ENCODE peak calls at places on chromosomes 3 and 15, in ten cellular contexts. One of them, this sample, is unnamed.

GRCh38 chr3:51538459-51539290 is at the start of gene RAD54L2:
- DNase-seq in endodermal cell: peak; percentile 90
- DNase-seq in BJ: no peak
- DNase-seq in adrenal gland: peak; percentile 79
- DNase-seq in fibroblast of the aortic adventitia: peak; percentile 83
- DNase-seq in GM23338: peak; percentile 89
- DNase-seq in epithelial cell of proximal tubule: no peak
- DNase-seq in transverse colon: peak; percentile 86
- DNase-seq in cardiac muscle cell: peak; percentile 92
- DNase-seq in HFF-Myc: peak; percentile 35
- DNase-seq in this sample: no peak

GRCh38 chr3:14467723-14468620 is 65.6 kb downstream of the SLC6A6 start:
- DNase-seq in epithelial cell of proximal tubule: no peak
- DNase-seq in transverse colon: peak; percentile 35
- DNase-seq in GM23338: peak; percentile 55
- DNase-seq in cardiac muscle cell: peak; percentile 59
- DNase-seq in endodermal cell: peak; percentile 78
- DNase-seq in HFF-Myc: no peak
- DNase-seq in adrenal gland: no peak
- DNase-seq in BJ: no peak
- DNase-seq in fibroblast of the aortic adventitia: peak; percentile 47
- DNase-seq in this sample: no peak

GRCh38 chr3:4899654-4900236 is 79.5 kb upstream of the BHLHE40 start:
- DNase-seq in BJ: no peak
- DNase-seq in HFF-Myc: no peak
- DNase-seq in cardiac muscle cell: no peak
- DNase-seq in adrenal gland: peak; percentile 76
- DNase-seq in GM23338: no peak
- DNase-seq in transverse colon: no peak
- DNase-seq in epithelial cell of proximal tubule: no peak
- DNase-seq in fibroblast of the aortic adventitia: no peak
- DNase-seq in endodermal cell: no peak
- DNase-seq in this sample: no peak

GRCh38 chr15:59609730-59610712 is 1.6 kb upstream of the GCNT3 start:
- DNase-seq in BJ: no peak
- DNase-seq in cardiac muscle cell: peak; percentile 16
- DNase-seq in epithelial cell of proximal tubule: no peak
- DNase-seq in adrenal gland: no peak
- DNase-seq in fibroblast of the aortic adventitia: no peak
- DNase-seq in GM23338: peak; percentile 13
- DNase-seq in HFF-Myc: no peak
- DNase-seq in endodermal cell: no peak
- DNase-seq in transverse colon: peak; percentile 47
- DNase-seq in this sample: no peak

GRCh38 chr3:127699098-127699945 is 26.6 kb downstream of the ABTB1 start:
- DNase-seq in transverse colon: no peak
- DNase-seq in endodermal cell: no peak
- DNase-seq in fibroblast of the aortic adventitia: peak; percentile 40
- DNase-seq in epithelial cell of proximal tubule: no peak
- DNase-seq in HFF-Myc: no peak
- DNase-seq in cardiac muscle cell: no peak
- DNase-seq in GM23338: no peak
- DNase-seq in BJ: no peak
- DNase-seq in adrenal gland: peak; percentile 89
- DNase-seq in this sample: no peak

GRCh38 chr3:16741103-16741758 is 136.0 kb upstream of the DAZL start:
- DNase-seq in GM23338: no peak
- DNase-seq in epithelial cell of proximal tubule: no peak
- DNase-seq in adrenal gland: peak; percentile 39
- DNase-seq in transverse colon: no peak
- DNase-seq in HFF-Myc: peak; percentile 97
- DNase-seq in BJ: peak; percentile 68
- DNase-seq in fibroblast of the aortic adventitia: peak; percentile 86
- DNase-seq in endodermal cell: no peak
- DNase-seq in cardiac muscle cell: peak; percentile 92
- DNase-seq in this sample: peak; percentile 57

GRCh38 chr15:66842710-66843441 is 140.8 kb downstream of the SMAD6 start:
- DNase-seq in adrenal gland: peak; percentile 76
- DNase-seq in epithelial cell of proximal tubule: no peak
- DNase-seq in transverse colon: peak; percentile 77
- DNase-seq in BJ: no peak
- DNase-seq in GM23338: peak; percentile 47
- DNase-seq in endodermal cell: peak; percentile 76
- DNase-seq in HFF-Myc: no peak
- DNase-seq in cardiac muscle cell: peak; percentile 85
- DNase-seq in fibroblast of the aortic adventitia: peak; percentile 80
- DNase-seq in this sample: no peak

GRCh38 chr15:58495836-58496501 is 64.2 kb downstream of the LIPC start:
- DNase-seq in GM23338: no peak
- DNase-seq in HFF-Myc: no peak
- DNase-seq in fibroblast of the aortic adventitia: no peak
- DNase-seq in transverse colon: no peak
- DNase-seq in epithelial cell of proximal tubule: no peak
- DNase-seq in adrenal gland: no peak
- DNase-seq in endodermal cell: no peak
- DNase-seq in BJ: no peak
- DNase-seq in cardiac muscle cell: no peak
- DNase-seq in this sample: no peak

GRCh38 chr3:187947927-187948682 is 202.8 kb upstream of the BCL6 start:
- DNase-seq in HFF-Myc: no peak
- DNase-seq in transverse colon: no peak
- DNase-seq in endodermal cell: no peak
- DNase-seq in adrenal gland: no peak
- DNase-seq in epithelial cell of proximal tubule: no peak
- DNase-seq in GM23338: no peak
- DNase-seq in fibroblast of the aortic adventitia: no peak
- DNase-seq in BJ: no peak
- DNase-seq in cardiac muscle cell: no peak
- DNase-seq in this sample: no peak

GRCh38 chr15:47846128-47846868 is 129.0 kb downstream of the SEMA6D start:
- DNase-seq in HFF-Myc: no peak
- DNase-seq in adrenal gland: no peak
- DNase-seq in transverse colon: no peak
- DNase-seq in cardiac muscle cell: no peak
- DNase-seq in fibroblast of the aortic adventitia: no peak
- DNase-seq in epithelial cell of proximal tubule: no peak
- DNase-seq in GM23338: no peak
- DNase-seq in BJ: no peak
- DNase-seq in endodermal cell: no peak
- DNase-seq in this sample: no peak

GRCh38 chr3:101141135-101141534 is 147.9 kb upstream of the ABI3BP start:
- DNase-seq in BJ: no peak
- DNase-seq in adrenal gland: no peak
- DNase-seq in fibroblast of the aortic adventitia: peak; percentile 9
- DNase-seq in endodermal cell: no peak
- DNase-seq in GM23338: no peak
- DNase-seq in cardiac muscle cell: no peak
- DNase-seq in HFF-Myc: no peak
- DNase-seq in epithelial cell of proximal tubule: no peak
- DNase-seq in transverse colon: no peak
- DNase-seq in this sample: no peak

GRCh38 chr3:101146946-101147345 is 153.7 kb upstream of the ABI3BP start:
- DNase-seq in endodermal cell: no peak
- DNase-seq in fibroblast of the aortic adventitia: peak; percentile 23
- DNase-seq in epithelial cell of proximal tubule: no peak
- DNase-seq in adrenal gland: no peak
- DNase-seq in GM23338: peak; percentile 19
- DNase-seq in BJ: no peak
- DNase-seq in transverse colon: no peak
- DNase-seq in HFF-Myc: no peak
- DNase-seq in cardiac muscle cell: peak; percentile 26
- DNase-seq in this sample: no peak

GRCh38 chr3:101142160-101142559 is 148.9 kb upstream of the ABI3BP start:
- DNase-seq in transverse colon: no peak
- DNase-seq in epithelial cell of proximal tubule: no peak
- DNase-seq in cardiac muscle cell: no peak
- DNase-seq in GM23338: no peak
- DNase-seq in HFF-Myc: no peak
- DNase-seq in fibroblast of the aortic adventitia: no peak
- DNase-seq in adrenal gland: no peak
- DNase-seq in endodermal cell: no peak
- DNase-seq in BJ: no peak
- DNase-seq in this sample: no peak

GRCh38 chr3:101144080-101144479 is 150.9 kb upstream of the ABI3BP start:
- DNase-seq in GM23338: peak; percentile 53
- DNase-seq in adrenal gland: no peak
- DNase-seq in epithelial cell of proximal tubule: no peak
- DNase-seq in fibroblast of the aortic adventitia: no peak
- DNase-seq in cardiac muscle cell: no peak
- DNase-seq in endodermal cell: peak; percentile 56
- DNase-seq in transverse colon: no peak
- DNase-seq in BJ: no peak
- DNase-seq in HFF-Myc: no peak
- DNase-seq in this sample: no peak

DNA sequence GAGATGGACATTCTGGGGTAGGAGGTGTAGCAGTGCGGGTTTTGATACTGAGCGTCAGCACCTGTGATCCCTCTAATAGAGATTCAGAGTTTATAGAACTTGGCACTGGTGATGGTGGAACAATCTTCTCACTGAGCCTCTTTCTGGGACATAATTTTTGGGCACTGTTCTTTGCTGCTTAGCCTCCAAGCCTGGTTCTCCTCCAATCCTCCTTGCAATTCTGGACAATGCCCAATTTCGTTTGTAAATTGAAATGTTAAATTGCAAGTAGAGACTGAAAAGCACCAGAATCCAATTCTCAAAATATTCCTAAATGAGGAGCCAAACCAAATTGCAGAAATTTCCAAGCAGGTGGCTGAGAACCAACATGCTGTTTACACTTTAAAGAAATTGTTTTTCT is 149.8 kb upstream of the ABI3BP start:
- DNase-seq in GM23338: no peak
- DNase-seq in endodermal cell: no peak
- DNase-seq in BJ: no peak
- DNase-seq in fibroblast of the aortic adventitia: no peak
- DNase-seq in adrenal gland: no peak
- DNase-seq in cardiac muscle cell: no peak
- DNase-seq in HFF-Myc: no peak
- DNase-seq in epithelial cell of proximal tubule: no peak
- DNase-seq in transverse colon: no peak
- DNase-seq in this sample: no peak
- H3K4me3 ChIP-seq in GM23338: no peak overlapping the region
- H3K4me3 ChIP-seq in endodermal cell: no peak overlapping the region
- H3K4me3 ChIP-seq in BJ: no peak overlapping the region
- H3K4me3 ChIP-seq in fibroblast of the aortic adventitia: no peak overlapping the region
- H3K4me3 ChIP-seq in adrenal gland: no peak overlapping the region
- H3K4me3 ChIP-seq in cardiac muscle cell: no peak overlapping the region
- H3K4me3 ChIP-seq in HFF-Myc: no peak overlapping the region
- H3K4me3 ChIP-seq in epithelial cell of proximal tubule: no peak overlapping the region
- H3K4me3 ChIP-seq in transverse colon: no peak overlapping the region
- H3K4me3 ChIP-seq in this sample: no peak overlapping the region

GRCh38 chr3:145767909-145768308 is 393.1 kb downstream of the PLOD2 start:
- DNase-seq in cardiac muscle cell: peak; percentile 11
- DNase-seq in fibroblast of the aortic adventitia: peak; percentile 22
- DNase-seq in epithelial cell of proximal tubule: no peak
- DNase-seq in endodermal cell: no peak
- DNase-seq in transverse colon: no peak
- DNase-seq in GM23338: peak; percentile 8
- DNase-seq in BJ: no peak
- DNase-seq in adrenal gland: no peak
- DNase-seq in HFF-Myc: no peak
- DNase-seq in this sample: no peak
- TF ChIP-seq CTCF in cardiac muscle cell: peak; percentile 24
- TF ChIP-seq CTCF in fibroblast of the aortic adventitia: peak; percentile 29
- TF ChIP-seq CTCF in epithelial cell of proximal tubule: no peak
- TF ChIP-seq CTCF in endodermal cell: peak; percentile 61
- TF ChIP-seq CTCF in transverse colon: no peak
- TF ChIP-seq CTCF in GM23338: peak; percentile 58
- TF ChIP-seq CTCF in BJ: peak; percentile 18
- TF ChIP-seq CTCF in adrenal gland: peak; percentile 27
- TF ChIP-seq CTCF in HFF-Myc: no peak
- TF ChIP-seq CTCF in this sample: no peak

GRCh38 chr15:76347507-76348055 is 11.0 kb downstream of the ISL2 start:
- DNase-seq in fibroblast of the aortic adventitia: no peak
- DNase-seq in cardiac muscle cell: no peak
- DNase-seq in epithelial cell of proximal tubule: no peak
- DNase-seq in BJ: no peak
- DNase-seq in GM23338: no peak
- DNase-seq in HFF-Myc: no peak
- DNase-seq in transverse colon: no peak
- DNase-seq in endodermal cell: no peak
- DNase-seq in adrenal gland: no peak
- DNase-seq in this sample: no peak
- H3K4me3 ChIP-seq in fibroblast of the aortic adventitia: no peak overlapping the region
- H3K4me3 ChIP-seq in cardiac muscle cell: peak overlapping the region; percentile 26
- H3K4me3 ChIP-seq in epithelial cell of proximal tubule: no peak overlapping the region
- H3K4me3 ChIP-seq in BJ: peak overlapping the region; percentile 47
- H3K4me3 ChIP-seq in GM23338: peak overlapping the region; percentile 68
- H3K4me3 ChIP-seq in HFF-Myc: peak overlapping the region; percentile 53
- H3K4me3 ChIP-seq in transverse colon: peak overlapping the region; percentile 52
- H3K4me3 ChIP-seq in endodermal cell: peak overlapping the region; percentile 78
- H3K4me3 ChIP-seq in adrenal gland: no peak overlapping the region
- H3K4me3 ChIP-seq in this sample: no peak overlapping the region

DNA sequence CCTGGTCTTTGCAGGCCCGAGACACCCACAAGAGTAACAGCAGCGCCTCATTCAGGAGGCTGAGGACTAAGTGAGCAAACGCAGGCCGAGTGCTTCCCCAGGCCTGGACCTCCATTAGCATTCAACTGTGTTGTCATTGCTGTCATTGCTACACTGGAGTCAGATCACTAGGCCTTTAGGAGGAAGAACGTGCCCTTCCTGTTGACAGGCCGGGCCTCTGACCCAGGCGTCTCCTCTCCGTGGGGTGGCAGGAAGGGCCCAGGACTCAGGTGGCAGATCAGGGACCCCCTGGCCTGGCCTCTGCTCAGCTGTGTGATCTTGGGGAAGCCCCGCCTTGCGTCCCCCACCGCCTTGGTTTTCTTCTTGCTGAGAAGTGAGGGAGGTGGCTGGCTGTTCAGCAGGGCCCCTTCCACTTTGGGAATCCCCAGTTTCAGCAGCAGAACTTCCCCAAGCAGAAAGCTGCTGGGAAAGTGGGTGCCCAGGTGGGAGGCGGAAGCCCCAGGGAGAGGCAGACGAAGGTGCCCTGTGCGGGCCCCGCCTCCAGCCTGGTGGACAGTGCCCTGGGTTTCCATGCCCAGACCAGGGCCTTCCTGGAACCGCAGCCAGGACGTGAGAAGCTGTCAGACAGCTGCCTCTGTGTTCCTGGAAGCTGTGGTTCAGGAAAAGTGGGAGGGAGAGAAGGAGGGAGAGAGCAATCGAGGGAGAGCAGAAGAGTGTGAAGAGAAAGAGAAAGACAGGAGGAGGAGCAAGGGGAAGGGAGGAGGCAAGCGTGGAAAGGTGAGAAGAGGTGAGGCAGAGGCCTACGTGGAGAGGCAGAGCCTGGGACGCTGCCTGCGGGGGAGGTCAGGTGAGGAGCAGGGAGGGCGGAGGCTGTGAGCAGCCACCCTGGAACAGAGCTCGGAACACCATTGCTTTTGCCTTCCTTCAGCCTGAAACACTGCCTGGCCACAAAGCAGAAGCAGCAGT is 18.9 kb downstream of the ZDHHC19 start:
- DNase-seq in GM23338: peak; percentile 68
- DNase-seq in adrenal gland: no peak
- DNase-seq in HFF-Myc: no peak
- DNase-seq in endodermal cell: peak; percentile 84
- DNase-seq in transverse colon: peak; percentile 56
- DNase-seq in fibroblast of the aortic adventitia: no peak
- DNase-seq in cardiac muscle cell: no peak
- DNase-seq in BJ: no peak
- DNase-seq in epithelial cell of proximal tubule: no peak
- DNase-seq in this sample: no peak
- TF ChIP-seq CTCF in GM23338: peak; percentile 50
- TF ChIP-seq CTCF in adrenal gland: no peak
- TF ChIP-seq CTCF in HFF-Myc: no peak
- TF ChIP-seq CTCF in endodermal cell: peak; percentile 67
- TF ChIP-seq CTCF in transverse colon: no peak
- TF ChIP-seq CTCF in fibroblast of the aortic adventitia: no peak
- TF ChIP-seq CTCF in cardiac muscle cell: no peak
- TF ChIP-seq CTCF in BJ: no peak
- TF ChIP-seq CTCF in epithelial cell of proximal tubule: no peak
- TF ChIP-seq CTCF in this sample: no peak

GRCh38 chr3:138875096-138875753 is 40.5 kb upstream of the PIK3CB start:
- DNase-seq in epithelial cell of proximal tubule: no peak
- DNase-seq in transverse colon: no peak
- DNase-seq in endodermal cell: no peak
- DNase-seq in fibroblast of the aortic adventitia: no peak
- DNase-seq in adrenal gland: no peak
- DNase-seq in GM23338: no peak
- DNase-seq in HFF-Myc: no peak
- DNase-seq in BJ: no peak
- DNase-seq in cardiac muscle cell: no peak
- DNase-seq in this sample: no peak
- H3K4me3 ChIP-seq in epithelial cell of proximal tubule: no peak overlapping the region
- H3K4me3 ChIP-seq in transverse colon: no peak overlapping the region
- H3K4me3 ChIP-seq in endodermal cell: peak overlapping the region; percentile 69
- H3K4me3 ChIP-seq in fibroblast of the aortic adventitia: no peak overlapping the region
- H3K4me3 ChIP-seq in adrenal gland: no peak overlapping the region
- H3K4me3 ChIP-seq in GM23338: no peak overlapping the region
- H3K4me3 ChIP-seq in HFF-Myc: no peak overlapping the region
- H3K4me3 ChIP-seq in BJ: no peak overlapping the region
- H3K4me3 ChIP-seq in cardiac muscle cell: no peak overlapping the region
- H3K4me3 ChIP-seq in this sample: no peak overlapping the region